ENCODE peak calls at places on chromosomes 3 and 15, in six cellular contexts. One of them, this sample, is unnamed.

GRCh38 chr3:120908803-120909601 is 997 bp downstream of the STXBP5L start:
- DNase-seq in KBM-7: peak
- DNase-seq in SJSA1: peak
- DNase-seq in GM12865: no peak
- DNase-seq in prostate gland: no peak
- DNase-seq in NCI-H146: no peak
- DNase-seq in this sample: no peak

GRCh38 chr3:57227204-57227929 is at the start of gene APPL1:
- DNase-seq in KBM-7: peak
- DNase-seq in SJSA1: peak
- DNase-seq in GM12865: peak
- DNase-seq in prostate gland: peak
- DNase-seq in NCI-H146: peak
- DNase-seq in this sample: peak

GRCh38 chr15:39040861-39041260 is 476.2 kb upstream of the RASGRP1 start:
- DNase-seq in KBM-7: no peak
- DNase-seq in SJSA1: no peak
- DNase-seq in GM12865: no peak
- DNase-seq in prostate gland: no peak
- DNase-seq in NCI-H146: no peak
- DNase-seq in this sample: no peak

GRCh38 chr3:76063019-76063418 is 277.7 kb upstream of the ZNF717 start:
- DNase-seq in KBM-7: no peak
- DNase-seq in SJSA1: peak
- DNase-seq in GM12865: no peak
- DNase-seq in prostate gland: no peak
- DNase-seq in NCI-H146: no peak
- DNase-seq in this sample: no peak

GRCh38 chr3:187833799-187834578 is 88.7 kb upstream of the BCL6 start:
- DNase-seq in KBM-7: no peak
- DNase-seq in SJSA1: no peak
- DNase-seq in GM12865: peak
- DNase-seq in prostate gland: no peak
- DNase-seq in NCI-H146: no peak
- DNase-seq in this sample: no peak

GRCh38 chr3:38717603-38718240 is 68.2 kb upstream of the SCN5A start:
- DNase-seq in KBM-7: no peak
- DNase-seq in SJSA1: no peak
- DNase-seq in GM12865: no peak
- DNase-seq in prostate gland: peak
- DNase-seq in NCI-H146: no peak
- DNase-seq in this sample: peak

GRCh38 chr15:39720721-39721611 is 61.7 kb downstream of the FSIP1 start:
- DNase-seq in KBM-7: peak
- DNase-seq in SJSA1: peak
- DNase-seq in GM12865: no peak
- DNase-seq in prostate gland: no peak
- DNase-seq in NCI-H146: no peak
- DNase-seq in this sample: peak

GRCh38 chr3:33758874-33759273 is 39.6 kb upstream of the PDCD6IP start:
- DNase-seq in KBM-7: no peak
- DNase-seq in SJSA1: no peak
- DNase-seq in GM12865: no peak
- DNase-seq in prostate gland: no peak
- DNase-seq in NCI-H146: no peak
- DNase-seq in this sample: no peak

GRCh38 chr3:127002195-127003174 is 19.6 kb downstream of the PLXNA1 start:
- DNase-seq in KBM-7: no peak
- DNase-seq in SJSA1: peak
- DNase-seq in GM12865: peak
- DNase-seq in prostate gland: peak
- DNase-seq in NCI-H146: no peak
- DNase-seq in this sample: no peak

GRCh38 chr3:30084971-30085403 is 521.4 kb upstream of the TGFBR2 start:
- DNase-seq in KBM-7: no peak
- DNase-seq in SJSA1: no peak
- DNase-seq in GM12865: no peak
- DNase-seq in prostate gland: no peak
- DNase-seq in NCI-H146: no peak
- DNase-seq in this sample: no peak

GRCh38 chr3:39313289-39313688 is 16.2 kb upstream of the CCR8 start:
- DNase-seq in KBM-7: no peak
- DNase-seq in SJSA1: no peak
- DNase-seq in GM12865: no peak
- DNase-seq in prostate gland: no peak
- DNase-seq in NCI-H146: no peak
- DNase-seq in this sample: no peak

GRCh38 chr3:46143951-46144473 is 64.1 kb downstream of the CCR1 start:
- DNase-seq in KBM-7: peak
- DNase-seq in SJSA1: no peak
- DNase-seq in GM12865: no peak
- DNase-seq in prostate gland: no peak
- DNase-seq in NCI-H146: no peak
- DNase-seq in this sample: no peak

GRCh38 chr15:45458746-45459403 is 63.7 kb downstream of the SLC30A4 start:
- DNase-seq in KBM-7: peak
- DNase-seq in SJSA1: peak
- DNase-seq in GM12865: peak
- DNase-seq in prostate gland: peak
- DNase-seq in NCI-H146: peak
- DNase-seq in this sample: peak

GRCh38 chr15:78061963-78062427 is 15.5 kb downstream of the TBC1D2B start:
- DNase-seq in KBM-7: peak
- DNase-seq in SJSA1: peak
- DNase-seq in GM12865: peak
- DNase-seq in prostate gland: no peak
- DNase-seq in NCI-H146: no peak
- DNase-seq in this sample: peak

GRCh38 chr3:69160525-69160924 is 38.1 kb upstream of the LMOD3 start:
- DNase-seq in KBM-7: no peak
- DNase-seq in SJSA1: no peak
- DNase-seq in GM12865: no peak
- DNase-seq in prostate gland: no peak
- DNase-seq in NCI-H146: no peak
- DNase-seq in this sample: peak

GRCh38 chr3:13886593-13887129 is 6.8 kb upstream of the WNT7A start:
- DNase-seq in KBM-7: no peak
- DNase-seq in SJSA1: no peak
- DNase-seq in GM12865: no peak
- DNase-seq in prostate gland: no peak
- DNase-seq in NCI-H146: no peak
- DNase-seq in this sample: no peak

GRCh38 chr15:100863406-100864198 is 16.0 kb upstream of the ALDH1A3 start:
- DNase-seq in KBM-7: no peak
- DNase-seq in SJSA1: peak
- DNase-seq in GM12865: no peak
- DNase-seq in prostate gland: no peak
- DNase-seq in NCI-H146: no peak
- DNase-seq in this sample: no peak

GRCh38 chr3:140736863-140737460 is 59.1 kb downstream of the TRIM42 start:
- DNase-seq in KBM-7: peak
- DNase-seq in SJSA1: peak
- DNase-seq in GM12865: peak
- DNase-seq in prostate gland: peak
- DNase-seq in NCI-H146: peak
- DNase-seq in this sample: peak

GRCh38 chr15:90883971-90884718 is at the start of gene FES:
- DNase-seq in KBM-7: peak
- DNase-seq in SJSA1: no peak
- DNase-seq in GM12865: no peak
- DNase-seq in prostate gland: no peak
- DNase-seq in NCI-H146: no peak
- DNase-seq in this sample: peak

GRCh38 chr3:125480656-125481374 is 39.2 kb downstream of the SNX4 start:
- DNase-seq in KBM-7: no peak
- DNase-seq in SJSA1: no peak
- DNase-seq in GM12865: no peak
- DNase-seq in prostate gland: no peak
- DNase-seq in NCI-H146: no peak
- DNase-seq in this sample: no peak

GRCh38 chr15:76795217-76795616 is 109.9 kb downstream of the SCAPER start:
- DNase-seq in KBM-7: no peak
- DNase-seq in SJSA1: no peak
- DNase-seq in GM12865: no peak
- DNase-seq in prostate gland: no peak
- DNase-seq in NCI-H146: no peak
- DNase-seq in this sample: no peak

GRCh38 chr3:115922681-115923347 is 299.5 kb downstream of the GAP43 start:
- DNase-seq in KBM-7: peak
- DNase-seq in SJSA1: no peak
- DNase-seq in GM12865: peak
- DNase-seq in prostate gland: peak
- DNase-seq in NCI-H146: no peak
- DNase-seq in this sample: peak

GRCh38 chr15:101501703-101502373 is 12.3 kb upstream of the PCSK6 start:
- DNase-seq in KBM-7: peak
- DNase-seq in SJSA1: no peak
- DNase-seq in GM12865: peak
- DNase-seq in prostate gland: no peak
- DNase-seq in NCI-H146: no peak
- DNase-seq in this sample: peak

GRCh38 chr15:74307827-74308642 is 59.4 kb downstream of the CYP11A1 start:
- DNase-seq in KBM-7: peak
- DNase-seq in SJSA1: peak
- DNase-seq in GM12865: peak
- DNase-seq in prostate gland: peak
- DNase-seq in NCI-H146: peak
- DNase-seq in this sample: peak

GRCh38 chr3:108590443-108590842 is 921 bp downstream of the DZIP3 start:
- DNase-seq in KBM-7: no peak
- DNase-seq in SJSA1: no peak
- DNase-seq in GM12865: peak
- DNase-seq in prostate gland: no peak
- DNase-seq in NCI-H146: peak
- DNase-seq in this sample: peak

GRCh38 chr3:119420196-119420595 is 43.2 kb downstream of the TMEM39A start:
- DNase-seq in KBM-7: peak
- DNase-seq in SJSA1: no peak
- DNase-seq in GM12865: no peak
- DNase-seq in prostate gland: no peak
- DNase-seq in NCI-H146: no peak
- DNase-seq in this sample: no peak

GRCh38 chr15:58805095-58805494 is 34.0 kb downstream of the MINDY2 start:
- DNase-seq in KBM-7: no peak
- DNase-seq in SJSA1: no peak
- DNase-seq in GM12865: no peak
- DNase-seq in prostate gland: no peak
- DNase-seq in NCI-H146: no peak
- DNase-seq in this sample: peak

GRCh38 chr3:197748597-197749314 is 927 bp upstream of the FYTTD1 start:
- DNase-seq in KBM-7: no peak
- DNase-seq in SJSA1: peak
- DNase-seq in GM12865: no peak
- DNase-seq in prostate gland: no peak
- DNase-seq in NCI-H146: no peak
- DNase-seq in this sample: no peak

GRCh38 chr3:128404276-128405062 is 62.2 kb downstream of the DNAJB8 start:
- DNase-seq in KBM-7: no peak
- DNase-seq in SJSA1: no peak
- DNase-seq in GM12865: no peak
- DNase-seq in prostate gland: peak
- DNase-seq in NCI-H146: peak
- DNase-seq in this sample: no peak

GRCh38 chr3:116473602-116474001 is 28.3 kb upstream of the LSAMP start:
- DNase-seq in KBM-7: no peak
- DNase-seq in SJSA1: no peak
- DNase-seq in GM12865: no peak
- DNase-seq in prostate gland: no peak
- DNase-seq in NCI-H146: no peak
- DNase-seq in this sample: peak

GRCh38 chr3:168847293-168847883 is 751.7 kb upstream of the GOLIM4 start:
- DNase-seq in KBM-7: peak
- DNase-seq in SJSA1: peak
- DNase-seq in GM12865: peak
- DNase-seq in prostate gland: no peak
- DNase-seq in NCI-H146: peak
- DNase-seq in this sample: peak

GRCh38 chr15:79896634-79897379 is at the start of gene MTHFS:
- DNase-seq in KBM-7: peak
- DNase-seq in SJSA1: peak
- DNase-seq in GM12865: peak
- DNase-seq in prostate gland: peak
- DNase-seq in NCI-H146: peak
- DNase-seq in this sample: peak

GRCh38 chr3:187005827-187006481 is 75.6 kb downstream of the ST6GAL1 start:
- DNase-seq in KBM-7: no peak
- DNase-seq in SJSA1: no peak
- DNase-seq in GM12865: no peak
- DNase-seq in prostate gland: no peak
- DNase-seq in NCI-H146: no peak
- DNase-seq in this sample: no peak

GRCh38 chr3:10389995-10390394 is 69.1 kb upstream of the SEC13 start:
- DNase-seq in KBM-7: peak
- DNase-seq in SJSA1: no peak
- DNase-seq in GM12865: peak
- DNase-seq in prostate gland: no peak
- DNase-seq in NCI-H146: no peak
- DNase-seq in this sample: peak

GRCh38 chr15:49052662-49053061 is 6.4 kb upstream of the SECISBP2L start:
- DNase-seq in KBM-7: no peak
- DNase-seq in SJSA1: no peak
- DNase-seq in GM12865: no peak
- DNase-seq in prostate gland: no peak
- DNase-seq in NCI-H146: no peak
- DNase-seq in this sample: no peak

This sample was measured in OCI-M1.